ENCODE peak calls at places on chromosomes 16 and 17, in seven cellular contexts. T, Z, G, B, S, U and N are unnamed samples.

GRCh38 chr17:17535957-17536356 is 39.8 kb upstream of the RASD1 start:
- DNase-seq in T (no peak), Z (peak), G (no peak), B (no peak), S (no peak), U (no peak), N (peak)

GRCh38 chr17:82400830-82401229 is 17.3 kb upstream of the HEXD start:
- DNase-seq in T (no peak), Z (no peak), G (no peak), B (peak), S (no peak), U (no peak), N (no peak)

GRCh38 chr16:86222965-86223551 is 287.3 kb upstream of the FOXF1 start:
- DNase-seq in T (no peak), Z (peak), G (no peak), B (no peak), S (no peak), U (no peak), N (no peak)

GRCh38 chr17:44012874-44013273 is 1.9 kb downstream of the TMEM101 start:
- DNase-seq in T (no peak), Z (no peak), G (no peak), B (no peak), S (no peak), U (no peak), N (no peak)

GRCh38 chr17:71792966-71793365 is 327.9 kb upstream of the SOX9 start:
- DNase-seq in T (no peak), Z (peak), G (peak), B (no peak), S (no peak), U (no peak), N (no peak)

GRCh38 chr17:9839433-9839832 is 13.7 kb downstream of the GLP2R start:
- DNase-seq in T (no peak), Z (peak), G (no peak), B (no peak), S (no peak), U (no peak), N (no peak)

GRCh38 chr17:81710514-81711308 is 1.4 kb upstream of the SLC25A10 start:
- DNase-seq in T (no peak), Z (no peak), G (no peak), B (peak), S (no peak), U (no peak), N (no peak)

GRCh38 chr17:38606646-38607611 is 1.2 kb upstream of the SRCIN1 start:
- DNase-seq in T (no peak), Z (no peak), G (no peak), B (no peak), S (no peak), U (no peak), N (no peak)

GRCh38 chr17:76250141-76250540 is 9.8 kb upstream of the RNF157 start:
- DNase-seq in T (no peak), Z (no peak), G (no peak), B (no peak), S (no peak), U (no peak), N (no peak)

GRCh38 chr16:26665166-26665939 is 401.4 kb upstream of the C16orf82 start:
- DNase-seq in T (no peak), Z (no peak), G (no peak), B (no peak), S (peak), U (no peak), N (no peak)

GRCh38 chr16:31183432-31184428 is 3.8 kb downstream of the FUS start:
- DNase-seq in T (no peak), Z (no peak), G (no peak), B (no peak), S (no peak), U (no peak), N (no peak)

GRCh38 chr16:27791404-27791719 is 241.4 kb downstream of the KATNIP start:
- DNase-seq in T (no peak), Z (no peak), G (no peak), B (no peak), S (no peak), U (no peak), N (no peak)

GRCh38 chr16:13702614-13703013 is 217.3 kb upstream of the ERCC4 start:
- DNase-seq in T (no peak), Z (no peak), G (no peak), B (no peak), S (no peak), U (no peak), N (no peak)

GRCh38 chr17:8890671-8891070 is 23.2 kb upstream of the PIK3R6 start:
- DNase-seq in T (no peak), Z (no peak), G (no peak), B (no peak), S (no peak), U (no peak), N (no peak)

GRCh38 chr17:31919802-31920525 is 16.8 kb upstream of the SUZ12 start:
- DNase-seq in T (no peak), Z (peak), G (peak), B (no peak), S (no peak), U (no peak), N (no peak)

GRCh38 chr16:57540906-57541753 is 1.3 kb upstream of the ADGRG5 start:
- DNase-seq in T (no peak), Z (no peak), G (no peak), B (peak), S (no peak), U (no peak), N (no peak)

GRCh38 chr17:72394531-72394930 is 273.7 kb downstream of the SOX9 start:
- DNase-seq in T (no peak), Z (no peak), G (no peak), B (no peak), S (no peak), U (no peak), N (no peak)

GRCh38 chr16:14473488-14473887 is 156.6 kb downstream of the PARN start:
- DNase-seq in T (no peak), Z (no peak), G (no peak), B (no peak), S (no peak), U (no peak), N (no peak)

GRCh38 chr17:34556384-34556783 is 23.0 kb upstream of the TMEM132E start:
- DNase-seq in T (no peak), Z (peak), G (no peak), B (no peak), S (no peak), U (no peak), N (no peak)

GRCh38 chr16:49884033-49884707 is 28.3 kb upstream of the ZNF423 start:
- DNase-seq in T (no peak), Z (no peak), G (no peak), B (no peak), S (no peak), U (no peak), N (no peak)

GRCh38 chr16:50313596-50314483 is 47.5 kb downstream of the ADCY7 start:
- DNase-seq in T (peak), Z (peak), G (no peak), B (peak), S (peak), U (peak), N (peak)

GRCh38 chr16:89700649-89701424 is 668 bp downstream of the SPATA2L start:
- DNase-seq in T (no peak), Z (peak), G (no peak), B (peak), S (no peak), U (no peak), N (peak)

GRCh38 chr17:27586203-27586701 is 44.7 kb upstream of the LGALS9 start:
- DNase-seq in T (no peak), Z (peak), G (no peak), B (no peak), S (no peak), U (no peak), N (no peak)

GRCh38 chr17:35371934-35372333 is 1.5 kb downstream of the SLFN11 start:
- DNase-seq in T (no peak), Z (no peak), G (no peak), B (no peak), S (no peak), U (no peak), N (no peak)

GRCh38 chr17:17981330-17981729 is 8.7 kb downstream of the DRC3 start:
- DNase-seq in T (no peak), Z (no peak), G (no peak), B (no peak), S (no peak), U (no peak), N (no peak)

GRCh38 chr16:51872536-51872935 is 674.4 kb downstream of the TOX3 start:
- DNase-seq in T (no peak), Z (no peak), G (no peak), B (no peak), S (no peak), U (no peak), N (no peak)

GRCh38 chr17:54455251-54455868 is 445.3 kb upstream of the TOM1L1 start:
- DNase-seq in T (no peak), Z (no peak), G (no peak), B (no peak), S (no peak), U (no peak), N (no peak)

GRCh38 chr17:81550830-81551457 is 1.2 kb downstream of the FAAP100 start:
- DNase-seq in T (no peak), Z (no peak), G (no peak), B (no peak), S (no peak), U (no peak), N (no peak)

GRCh38 chr16:17389392-17389791 is 81.4 kb downstream of the XYLT1 start:
- DNase-seq in T (no peak), Z (peak), G (no peak), B (no peak), S (no peak), U (no peak), N (no peak)

GRCh38 chr16:30567160-30567990 is 4.1 kb downstream of the ZNF688 start:
- DNase-seq in T (no peak), Z (peak), G (peak), B (no peak), S (no peak), U (no peak), N (no peak)

GRCh38 chr16:30399435-30400186 is 4.4 kb downstream of the ZNF48 start:
- DNase-seq in T (no peak), Z (no peak), G (no peak), B (no peak), S (no peak), U (no peak), N (no peak)

GRCh38 chr17:2939714-2940351 is 123.6 kb downstream of the OR1D5 start:
- DNase-seq in T (no peak), Z (no peak), G (no peak), B (no peak), S (no peak), U (no peak), N (peak)

GRCh38 chr16:73010150-73010676 is 37.7 kb downstream of the ZFHX3 start:
- DNase-seq in T (no peak), Z (no peak), G (no peak), B (no peak), S (no peak), U (no peak), N (no peak)

GRCh38 chr17:68600123-68600880 is 865 bp downstream of the FAM20A start:
- DNase-seq in T (no peak), Z (no peak), G (no peak), B (peak), S (peak), U (no peak), N (no peak)

GRCh38 chr16:80008857-80009256 is 408.3 kb upstream of the MAF start:
- DNase-seq in T (no peak), Z (no peak), G (no peak), B (no peak), S (no peak), U (no peak), N (no peak)

GRCh38 chr17:81822996-81823799 is 9.9 kb downstream of the MCRIP1 start:
- DNase-seq in T (no peak), Z (no peak), G (no peak), B (no peak), S (no peak), U (no peak), N (no peak)

GRCh38 chr17:40021471-40021961 is 6.3 kb downstream of the CSF3 start:
- DNase-seq in T (no peak), Z (peak), G (peak), B (no peak), S (no peak), U (no peak), N (peak)

GRCh38 chr16:50282010-50282538 is 15.7 kb downstream of the ADCY7 start:
- DNase-seq in T (peak), Z (no peak), G (no peak), B (peak), S (no peak), U (peak), N (peak)

GRCh38 chr17:1643293-1643998 is 2.1 kb downstream of the SCARF1 start:
- DNase-seq in T (no peak), Z (no peak), G (no peak), B (peak), S (no peak), U (no peak), N (peak)

GRCh38 chr17:4480929-4481898 is 17.5 kb upstream of the SPNS2 start:
- DNase-seq in T (no peak), Z (no peak), G (no peak), B (peak), S (no peak), U (no peak), N (no peak)

GRCh38 chr17:4485676-4486646 is 12.7 kb upstream of the SPNS2 start:
- DNase-seq in T (no peak), Z (no peak), G (no peak), B (peak), S (no peak), U (no peak), N (no peak)

GRCh38 chr17:4482338-4483011 is 16.2 kb upstream of the SPNS2 start:
- DNase-seq in T (no peak), Z (no peak), G (no peak), B (no peak), S (no peak), U (no peak), N (no peak)

GRCh38 chr17:4479982-4480751 is 18.5 kb upstream of the SPNS2 start:
- DNase-seq in T (no peak), Z (no peak), G (no peak), B (no peak), S (no peak), U (no peak), N (no peak)

DNA sequence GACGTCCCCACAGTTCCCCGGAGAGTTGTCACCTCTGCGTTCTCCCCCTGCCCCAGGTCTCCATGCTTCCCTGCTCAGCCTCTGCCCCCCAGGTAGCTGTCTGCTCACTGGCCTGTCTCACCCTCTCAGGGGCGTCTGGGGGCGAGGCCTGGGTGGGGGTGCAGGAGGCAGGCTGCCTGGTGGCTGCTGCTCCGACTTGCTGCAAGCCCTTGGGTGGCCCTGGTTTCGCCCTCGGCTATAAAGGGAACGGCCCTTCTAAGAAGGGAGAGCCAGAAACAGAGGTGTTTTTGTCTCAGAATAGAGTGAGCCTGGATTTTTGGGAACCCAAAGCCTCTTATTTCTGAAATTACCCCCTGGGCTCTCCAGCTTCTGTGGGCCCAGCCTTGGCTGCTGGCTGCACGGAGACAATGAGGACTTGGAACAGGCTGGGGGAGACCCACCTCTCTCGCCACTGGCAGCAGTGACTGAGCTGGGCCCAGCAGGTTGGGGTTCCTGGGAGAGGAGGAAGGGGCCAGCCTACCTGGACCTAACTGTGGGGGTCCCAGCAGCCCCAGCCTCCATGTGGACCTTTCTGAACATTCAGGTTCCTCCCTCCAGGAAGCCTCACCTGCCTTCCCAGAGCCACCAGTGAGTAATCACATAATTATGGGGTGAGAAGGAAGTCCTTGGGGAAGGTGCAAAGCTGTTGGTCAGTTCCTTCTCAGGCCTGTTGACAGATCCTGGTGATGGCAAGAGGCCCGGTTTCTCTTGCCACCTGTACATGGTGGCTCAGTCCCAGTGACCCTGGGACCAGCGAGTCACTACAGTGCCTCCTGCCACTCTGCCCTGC is 15.5 kb upstream of the SPNS2 start:
- DNase-seq in T (no peak), Z (no peak), G (peak), B (no peak), S (no peak), U (no peak), N (no peak)
- TF ChIP-seq POLR2A in T (no peak), Z (no peak), G (no peak), B (no peak), S (no peak), U (no peak), N (no peak)

GRCh38 chr16:85027349-85027967 is at the start of gene KIAA0513:
- DNase-seq in T (peak), Z (peak), G (peak), B (peak), S (peak), U (peak), N (peak)
- TF ChIP-seq POLR2A in T (peak), Z (peak), G (peak), B (no peak), S (peak), U (no peak), N (peak)

DNA sequence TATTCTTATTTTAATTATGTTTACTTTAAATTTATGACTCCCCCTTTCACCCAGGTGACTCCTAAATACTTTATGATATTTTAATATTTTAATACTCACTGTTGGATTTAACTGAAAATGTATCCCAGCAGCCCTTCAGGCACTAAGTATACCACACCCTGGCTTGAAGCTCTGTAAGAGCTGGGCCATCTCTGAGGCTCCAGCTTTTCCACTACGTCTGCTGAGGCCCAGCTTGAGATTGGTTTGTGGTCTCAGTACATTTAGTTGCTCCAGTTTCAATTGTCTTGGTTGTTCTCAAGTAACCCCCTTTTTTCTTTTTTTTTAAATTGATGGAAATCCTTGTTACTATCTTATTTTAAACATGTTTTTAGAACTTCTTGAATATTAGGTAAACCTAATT is 27.0 kb upstream of the CAPNS2 start:
- DNase-seq in T (no peak), Z (no peak), G (no peak), B (no peak), S (no peak), U (no peak), N (no peak)
- TF ChIP-seq POLR2A in T (no peak), Z (no peak), G (no peak), B (no peak), S (no peak), U (no peak), N (no peak)

DNA sequence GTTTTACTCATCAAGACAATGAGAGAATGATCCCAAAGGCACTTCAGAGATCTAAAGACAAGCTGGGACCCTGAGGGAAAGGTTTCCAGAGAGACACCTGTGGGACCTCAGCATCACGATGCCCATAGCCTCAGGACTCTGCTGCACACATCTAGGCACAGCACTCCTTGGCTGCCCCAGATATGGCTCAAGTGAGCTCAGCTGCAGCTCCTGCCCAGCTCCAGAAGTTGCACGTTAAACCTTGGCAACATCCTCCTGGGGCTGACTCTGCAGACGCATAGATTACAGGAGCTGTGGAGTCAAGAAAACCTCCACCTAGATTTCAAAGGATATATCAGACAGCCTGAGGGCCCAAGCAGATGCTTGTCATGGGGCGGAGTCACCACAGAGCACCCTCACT is 582.1 kb downstream of the CDH11 start:
- DNase-seq in T (no peak), Z (no peak), G (no peak), B (no peak), S (no peak), U (no peak), N (no peak)
- TF ChIP-seq POLR2A in T (no peak), Z (no peak), G (no peak), B (no peak), S (no peak), U (no peak), N (no peak)

DNA sequence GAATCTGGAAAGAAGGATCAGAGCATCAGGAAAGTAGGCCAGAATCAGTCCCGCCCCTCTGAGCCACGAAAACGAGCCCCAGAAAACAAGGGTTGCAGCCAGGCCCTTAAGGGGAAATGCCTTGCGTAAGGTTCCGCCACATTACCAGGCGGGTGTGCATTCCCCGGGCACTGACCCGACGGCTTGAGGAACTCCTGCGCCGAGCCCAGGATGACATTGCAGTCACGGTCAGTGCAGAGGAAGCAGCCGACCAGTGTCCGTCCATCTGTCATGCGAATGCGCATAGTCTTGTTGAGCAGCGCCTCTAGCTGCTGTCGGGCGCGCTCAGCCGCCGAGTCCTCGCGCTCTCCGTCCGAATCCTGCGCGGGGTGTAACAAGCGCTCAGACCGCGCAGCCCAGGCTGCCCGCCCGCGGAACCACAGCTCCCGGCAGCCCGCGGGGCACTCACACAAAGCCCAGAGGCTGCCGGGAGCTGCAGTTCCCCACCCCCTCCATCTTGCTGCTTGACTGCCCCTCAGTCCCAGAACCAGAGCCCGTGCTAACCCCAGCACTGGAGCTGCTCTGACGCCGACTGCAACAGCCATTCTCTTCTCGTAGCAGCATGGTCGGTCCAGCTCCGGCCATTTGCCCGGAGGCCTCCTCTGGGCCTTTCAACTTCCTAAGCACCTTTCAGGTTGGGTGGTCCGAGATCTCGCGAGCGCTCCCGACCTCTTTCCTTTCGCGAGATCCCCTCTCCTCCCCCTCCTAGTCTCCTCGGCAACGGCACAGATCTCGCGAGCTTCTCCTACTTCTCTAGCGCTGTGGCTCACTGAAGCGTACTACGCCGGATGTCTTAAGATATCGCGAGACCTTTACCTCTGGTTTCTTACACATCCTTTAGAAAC is at the start of gene NAA38:
- DNase-seq in T (peak), Z (peak), G (peak), B (peak), S (peak), U (peak), N (peak)
- TF ChIP-seq POLR2A in T (peak), Z (peak), G (peak), B (no peak), S (peak), U (no peak), N (peak)